ENCODE peak calls at places on chromosomes 6 and 20, in six cellular contexts. O is lung; Y is right atrium auricular region; J is Calu3; W is activated T-helper 1 cell treated with anti-CD3 and anti-CD28 coated beads, Interleukin-2, amount 50 U/mL, for 16 hours; K is T-helper 2 cell. E is an unnamed sample.

GRCh38 chr6:149831380-149831820 is 32.8 kb downstream of the LRP11 start:
- DNase-seq in Y (no peak), K (no peak), W (no peak), J (peak; percentile 70), O (no peak), E (no peak)

GRCh38 chr6:145028144-145028818 is 707.0 kb downstream of the EPM2A start:
- DNase-seq in K (no peak), O (no peak), Y (no peak), J (peak; percentile 28), W (no peak), E (no peak)

GRCh38 chr6:149317656-149318571 is at the start of gene TAB2:
- DNase-seq in K (peak; percentile 68), W (peak; percentile 76), Y (no peak), J (peak; percentile 20), O (peak; percentile 32), E (no peak)

GRCh38 chr6:158231551-158232444 is 63.6 kb downstream of the GTF2H5 start:
- DNase-seq in O (peak; percentile 67), W (peak; percentile 73), K (peak; percentile 54), Y (peak; percentile 70), J (peak; percentile 84), E (peak; percentile 42)

GRCh38 chr20:44517454-44517853 is 4.4 kb downstream of the SERINC3 start:
- DNase-seq in Y (no peak), O (no peak), J (no peak), W (no peak), K (no peak), E (no peak)

GRCh38 chr20:8627386-8628030 is 441.4 kb upstream of the PLCB4 start:
- DNase-seq in K (no peak), J (no peak), O (no peak), Y (no peak), W (no peak), E (no peak)

GRCh38 chr6:20038805-20039204 is 173.5 kb downstream of the MBOAT1 start:
- DNase-seq in W (no peak), J (peak; percentile 35), Y (no peak), O (no peak), K (no peak), E (no peak)

GRCh38 chr6:168518867-168519266 is 77.9 kb downstream of the SMOC2 start:
- DNase-seq in K (no peak), O (no peak), Y (no peak), J (no peak), W (no peak), E (no peak)

GRCh38 chr6:45663181-45664180 is 285.7 kb upstream of the SUPT3H start:
- DNase-seq in W (peak; percentile 13), O (no peak), Y (peak; percentile 58), J (no peak), K (peak; percentile 30), E (no peak)

GRCh38 chr6:109269953-109270517 is 112.2 kb downstream of the CD164 start:
- DNase-seq in Y (no peak), J (no peak), W (no peak), K (no peak), O (no peak), E (no peak)

GRCh38 chr6:21022343-21023107 is 488.3 kb downstream of the CDKAL1 start:
- DNase-seq in J (peak; percentile 91), O (peak; percentile 60), W (no peak), K (no peak), Y (no peak), E (peak; percentile 64)

GRCh38 chr20:56797023-56797422 is 167.9 kb downstream of the TFAP2C start:
- DNase-seq in Y (no peak), K (no peak), J (no peak), O (no peak), W (no peak), E (no peak)

GRCh38 chr6:37517411-37517812 is 17.7 kb upstream of the CCDC167 start:
- DNase-seq in K (peak; percentile 63), W (peak; percentile 64), Y (no peak), J (no peak), O (no peak), E (no peak)

GRCh38 chr6:134534708-134535149 is 216.8 kb upstream of the SGK1 start:
- DNase-seq in J (no peak), W (no peak), O (no peak), Y (no peak), K (no peak), E (no peak)

GRCh38 chr20:22346716-22347115 is 237.7 kb downstream of the FOXA2 start:
- DNase-seq in W (no peak), K (no peak), O (no peak), Y (no peak), J (no peak), E (no peak)

GRCh38 chr6:41469951-41470340 is 76.2 kb upstream of the FOXP4 start:
- DNase-seq in Y (no peak), K (no peak), O (no peak), W (no peak), J (no peak), E (no peak)

GRCh38 chr6:161246725-161247124 is 27.1 kb downstream of the AGPAT4 start:
- DNase-seq in K (no peak), O (no peak), J (no peak), W (no peak), Y (peak; percentile 2), E (no peak)

GRCh38 chr6:28597217-28597835 is 71.6 kb downstream of the GPX5 start:
- DNase-seq in O (no peak), J (peak; percentile 81), K (no peak), W (no peak), Y (no peak), E (peak; percentile 12)

E was measured in DMS79 treated with DMSO at 0.1 percent for 48 hours.